ENCODE peak calls at places on chromosomes 6 and 20, in nine cellular contexts. One of them, this sample, is unnamed. For H3K36me3, the result is how much of the 10 kb centered on the place peaks cover.

GRCh38 chr6:165184192-165184979 is 125.0 kb downstream of the C6orf118 start:
- DNase-seq in endothelial cell of umbilical vein: no peak
- DNase-seq in fibroblast of lung: no peak
- DNase-seq in mammary epithelial cell: no peak
- DNase-seq in colonic mucosa: no peak
- DNase-seq in uterus: no peak
- DNase-seq in mesenchymal stem cell: no peak
- DNase-seq in heart left ventricle: peak
- DNase-seq in naive thymus-derived CD4-positive, alpha-beta T cell: no peak
- DNase-seq in this sample: no peak

GRCh38 chr6:105077592-105078463 is 102.0 kb downstream of the POPDC3 start:
- DNase-seq in fibroblast of lung: peak
- DNase-seq in heart left ventricle: no peak
- DNase-seq in endothelial cell of umbilical vein: peak
- DNase-seq in uterus: no peak
- DNase-seq in colonic mucosa: no peak
- DNase-seq in mesenchymal stem cell: peak
- DNase-seq in mammary epithelial cell: peak
- DNase-seq in naive thymus-derived CD4-positive, alpha-beta T cell: peak
- DNase-seq in this sample: peak

GRCh38 chr6:149499066-149499465 is 14.3 kb upstream of the ZC3H12D start:
- DNase-seq in mesenchymal stem cell: peak
- DNase-seq in uterus: no peak
- DNase-seq in naive thymus-derived CD4-positive, alpha-beta T cell: no peak
- DNase-seq in endothelial cell of umbilical vein: peak
- DNase-seq in colonic mucosa: peak
- DNase-seq in fibroblast of lung: peak
- DNase-seq in heart left ventricle: no peak
- DNase-seq in mammary epithelial cell: peak
- DNase-seq in this sample: peak

GRCh38 chr6:43793875-43794242 is 23.8 kb downstream of the VEGFA start:
- DNase-seq in colonic mucosa: no peak
- DNase-seq in mammary epithelial cell: no peak
- DNase-seq in fibroblast of lung: no peak
- DNase-seq in heart left ventricle: no peak
- DNase-seq in uterus: no peak
- DNase-seq in mesenchymal stem cell: no peak
- DNase-seq in endothelial cell of umbilical vein: no peak
- DNase-seq in naive thymus-derived CD4-positive, alpha-beta T cell: no peak
- DNase-seq in this sample: no peak

GRCh38 chr6:83417880-83418663 is 12.8 kb downstream of the ME1 start:
- DNase-seq in mammary epithelial cell: peak
- DNase-seq in fibroblast of lung: peak
- DNase-seq in naive thymus-derived CD4-positive, alpha-beta T cell: no peak
- DNase-seq in uterus: no peak
- DNase-seq in mesenchymal stem cell: peak
- DNase-seq in heart left ventricle: no peak
- DNase-seq in colonic mucosa: no peak
- DNase-seq in endothelial cell of umbilical vein: peak
- DNase-seq in this sample: peak

GRCh38 chr6:89145962-89146747 is at the start of gene PM20D2:
- DNase-seq in colonic mucosa: peak
- DNase-seq in mesenchymal stem cell: peak
- DNase-seq in naive thymus-derived CD4-positive, alpha-beta T cell: peak
- DNase-seq in mammary epithelial cell: peak
- DNase-seq in uterus: peak
- DNase-seq in endothelial cell of umbilical vein: peak
- DNase-seq in fibroblast of lung: peak
- DNase-seq in heart left ventricle: peak
- DNase-seq in this sample: peak

GRCh38 chr6:5636210-5637030 is 370.3 kb downstream of the NRN1 start:
- DNase-seq in heart left ventricle: no peak
- DNase-seq in mesenchymal stem cell: no peak
- DNase-seq in colonic mucosa: no peak
- DNase-seq in fibroblast of lung: no peak
- DNase-seq in endothelial cell of umbilical vein: no peak
- DNase-seq in uterus: no peak
- DNase-seq in mammary epithelial cell: no peak
- DNase-seq in naive thymus-derived CD4-positive, alpha-beta T cell: no peak
- DNase-seq in this sample: no peak

GRCh38 chr6:132919028-132919427 is 104.7 kb downstream of the RPS12 start:
- DNase-seq in naive thymus-derived CD4-positive, alpha-beta T cell: no peak
- DNase-seq in heart left ventricle: no peak
- DNase-seq in uterus: no peak
- DNase-seq in colonic mucosa: no peak
- DNase-seq in endothelial cell of umbilical vein: peak
- DNase-seq in fibroblast of lung: peak
- DNase-seq in mesenchymal stem cell: peak
- DNase-seq in mammary epithelial cell: no peak
- DNase-seq in this sample: no peak

GRCh38 chr6:2632368-2632767 is 118.4 kb downstream of the MYLK4 start:
- DNase-seq in mesenchymal stem cell: no peak
- DNase-seq in uterus: no peak
- DNase-seq in fibroblast of lung: no peak
- DNase-seq in naive thymus-derived CD4-positive, alpha-beta T cell: no peak
- DNase-seq in endothelial cell of umbilical vein: no peak
- DNase-seq in heart left ventricle: peak
- DNase-seq in mammary epithelial cell: peak
- DNase-seq in colonic mucosa: no peak
- DNase-seq in this sample: no peak

GRCh38 chr20:58776109-58776508 is 74.6 kb downstream of the GNAS-AS1 start:
- DNase-seq in fibroblast of lung: no peak
- DNase-seq in naive thymus-derived CD4-positive, alpha-beta T cell: no peak
- DNase-seq in uterus: no peak
- DNase-seq in mammary epithelial cell: no peak
- DNase-seq in endothelial cell of umbilical vein: no peak
- DNase-seq in colonic mucosa: no peak
- DNase-seq in heart left ventricle: no peak
- DNase-seq in mesenchymal stem cell: no peak
- DNase-seq in this sample: no peak

GRCh38 chr20:32763202-32763999 is 1.2 kb downstream of the DNMT3B start:
- DNase-seq in endothelial cell of umbilical vein: no peak
- DNase-seq in colonic mucosa: no peak
- DNase-seq in uterus: no peak
- DNase-seq in mammary epithelial cell: no peak
- DNase-seq in naive thymus-derived CD4-positive, alpha-beta T cell: peak
- DNase-seq in fibroblast of lung: no peak
- DNase-seq in mesenchymal stem cell: no peak
- DNase-seq in heart left ventricle: no peak
- DNase-seq in this sample: peak

DNA sequence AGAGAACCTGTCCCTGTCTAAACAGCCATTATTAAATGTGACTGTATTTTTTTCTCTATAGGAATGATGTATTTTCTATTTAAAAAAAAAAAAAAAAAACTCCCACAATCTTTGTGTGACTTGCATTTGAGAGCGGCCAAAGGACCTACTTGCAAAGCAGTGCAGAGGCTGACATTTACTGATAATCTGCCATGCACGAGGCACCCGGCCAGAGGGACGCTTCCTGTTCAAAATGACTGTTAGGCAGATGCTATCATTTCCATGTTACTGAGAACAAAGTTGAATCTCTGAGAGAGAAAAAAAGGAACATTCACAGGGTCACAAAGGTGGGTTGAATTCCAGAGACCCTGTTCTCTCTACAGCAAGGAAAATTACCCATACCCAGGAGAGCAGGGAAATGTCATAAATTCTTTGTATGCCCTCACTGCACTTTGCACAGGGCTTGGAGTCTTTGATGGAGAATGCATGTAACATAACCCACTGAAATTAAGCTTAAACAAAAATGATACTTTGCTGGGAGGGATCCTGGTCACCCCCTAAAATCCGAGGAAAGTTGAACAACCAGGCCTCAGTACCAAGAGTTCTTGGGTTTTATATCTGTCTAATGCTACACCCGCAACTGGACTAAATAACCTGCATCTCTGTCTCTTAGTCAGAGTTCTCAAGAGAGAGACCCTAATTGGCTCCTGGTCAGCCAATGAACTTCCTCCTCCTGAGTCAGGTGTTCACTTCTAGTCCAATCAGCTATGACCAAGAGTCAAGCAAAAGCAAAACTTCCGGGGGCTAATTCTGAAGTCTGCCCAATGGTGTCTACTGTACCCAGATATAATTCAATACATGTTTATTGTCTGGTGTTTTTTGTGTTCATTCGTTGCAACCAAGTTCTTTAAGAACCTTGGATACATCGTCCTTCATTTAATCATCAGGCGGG is 61.2 kb downstream of the GCLC start:
- DNase-seq in mesenchymal stem cell: peak
- DNase-seq in fibroblast of lung: peak
- DNase-seq in naive thymus-derived CD4-positive, alpha-beta T cell: no peak
- DNase-seq in mammary epithelial cell: no peak
- DNase-seq in endothelial cell of umbilical vein: peak
- DNase-seq in uterus: peak
- DNase-seq in colonic mucosa: peak
- DNase-seq in heart left ventricle: peak
- DNase-seq in this sample: no peak
- H3K27ac ChIP-seq in mesenchymal stem cell: no peak
- H3K27ac ChIP-seq in fibroblast of lung: no peak
- H3K27ac ChIP-seq in naive thymus-derived CD4-positive, alpha-beta T cell: no peak
- H3K27ac ChIP-seq in mammary epithelial cell: no peak
- H3K27ac ChIP-seq in endothelial cell of umbilical vein: no peak
- H3K27ac ChIP-seq in uterus: no peak
- H3K27ac ChIP-seq in colonic mucosa: no peak
- H3K27ac ChIP-seq in heart left ventricle: peak
- H3K27ac ChIP-seq in this sample: no peak

DNA sequence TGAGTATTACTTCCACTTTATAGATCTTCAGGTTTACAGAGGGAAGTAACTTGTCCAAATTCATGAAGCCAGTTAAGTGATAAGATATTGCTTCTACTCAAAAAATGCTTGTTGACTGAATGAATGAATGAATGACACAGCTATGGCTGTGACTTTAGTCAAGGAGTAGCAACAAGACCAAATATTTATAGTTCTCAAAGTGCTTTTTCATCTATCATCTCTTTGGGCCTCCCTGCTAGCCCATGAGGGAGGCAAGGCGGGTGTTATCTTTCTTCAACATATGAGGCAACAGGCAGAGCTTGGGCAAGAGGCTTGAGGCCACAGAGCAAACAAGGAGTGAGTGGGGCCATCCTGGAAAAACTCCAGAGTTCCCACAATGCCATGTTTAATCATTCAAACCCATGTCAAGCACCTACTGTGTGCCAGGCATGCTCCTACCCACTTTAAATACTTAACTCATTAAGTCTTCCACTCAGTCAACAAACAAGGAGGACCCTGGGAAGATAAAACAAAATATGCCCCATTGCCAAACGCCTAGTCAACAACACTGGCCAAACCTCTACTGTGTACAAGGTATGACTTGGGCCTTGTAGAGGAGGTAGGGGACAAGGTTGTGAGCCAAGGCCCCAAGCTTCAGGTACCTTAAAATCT is 15.9 kb downstream of the BCL2L1 start:
- DNase-seq in uterus: no peak
- DNase-seq in colonic mucosa: no peak
- DNase-seq in mammary epithelial cell: no peak
- DNase-seq in mesenchymal stem cell: peak
- DNase-seq in naive thymus-derived CD4-positive, alpha-beta T cell: no peak
- DNase-seq in fibroblast of lung: peak
- DNase-seq in endothelial cell of umbilical vein: no peak
- DNase-seq in heart left ventricle: no peak
- DNase-seq in this sample: no peak
- H3K36me3 ChIP-seq in uterus: under half
- H3K36me3 ChIP-seq in colonic mucosa: under half
- H3K36me3 ChIP-seq in mammary epithelial cell: under half
- H3K36me3 ChIP-seq in mesenchymal stem cell: under half
- H3K36me3 ChIP-seq in naive thymus-derived CD4-positive, alpha-beta T cell: under half
- H3K36me3 ChIP-seq in fibroblast of lung: under half
- H3K36me3 ChIP-seq in endothelial cell of umbilical vein: under half
- H3K36me3 ChIP-seq in heart left ventricle: under half
- H3K36me3 ChIP-seq in this sample: under half

GRCh38 chr20:8400461-8400860 is 268.4 kb downstream of the PLCB1 start:
- DNase-seq in colonic mucosa: no peak
- DNase-seq in heart left ventricle: no peak
- DNase-seq in fibroblast of lung: no peak
- DNase-seq in mesenchymal stem cell: no peak
- DNase-seq in mammary epithelial cell: no peak
- DNase-seq in uterus: no peak
- DNase-seq in endothelial cell of umbilical vein: no peak
- DNase-seq in naive thymus-derived CD4-positive, alpha-beta T cell: no peak
- DNase-seq in this sample: no peak

GRCh38 chr20:8399963-8400362 is 267.9 kb downstream of the PLCB1 start:
- DNase-seq in naive thymus-derived CD4-positive, alpha-beta T cell: no peak
- DNase-seq in uterus: no peak
- DNase-seq in endothelial cell of umbilical vein: no peak
- DNase-seq in mammary epithelial cell: no peak
- DNase-seq in heart left ventricle: no peak
- DNase-seq in fibroblast of lung: no peak
- DNase-seq in mesenchymal stem cell: no peak
- DNase-seq in colonic mucosa: no peak
- DNase-seq in this sample: peak

GRCh38 chr20:8394308-8394945 is 262.4 kb downstream of the PLCB1 start:
- DNase-seq in uterus: no peak
- DNase-seq in endothelial cell of umbilical vein: no peak
- DNase-seq in naive thymus-derived CD4-positive, alpha-beta T cell: no peak
- DNase-seq in fibroblast of lung: peak
- DNase-seq in mammary epithelial cell: peak
- DNase-seq in mesenchymal stem cell: peak
- DNase-seq in colonic mucosa: no peak
- DNase-seq in heart left ventricle: no peak
- DNase-seq in this sample: no peak

GRCh38 chr20:8401491-8401890 is 269.4 kb downstream of the PLCB1 start:
- DNase-seq in naive thymus-derived CD4-positive, alpha-beta T cell: no peak
- DNase-seq in fibroblast of lung: no peak
- DNase-seq in heart left ventricle: no peak
- DNase-seq in mesenchymal stem cell: no peak
- DNase-seq in colonic mucosa: no peak
- DNase-seq in uterus: no peak
- DNase-seq in mammary epithelial cell: no peak
- DNase-seq in endothelial cell of umbilical vein: no peak
- DNase-seq in this sample: no peak

GRCh38 chr20:8398289-8399051 is 266.4 kb downstream of the PLCB1 start:
- DNase-seq in colonic mucosa: no peak
- DNase-seq in heart left ventricle: no peak
- DNase-seq in mammary epithelial cell: no peak
- DNase-seq in naive thymus-derived CD4-positive, alpha-beta T cell: no peak
- DNase-seq in mesenchymal stem cell: no peak
- DNase-seq in endothelial cell of umbilical vein: no peak
- DNase-seq in fibroblast of lung: no peak
- DNase-seq in uterus: no peak
- DNase-seq in this sample: no peak
- H3K27ac ChIP-seq in colonic mucosa: no peak
- H3K27ac ChIP-seq in heart left ventricle: no peak
- H3K27ac ChIP-seq in mammary epithelial cell: no peak
- H3K27ac ChIP-seq in naive thymus-derived CD4-positive, alpha-beta T cell: no peak
- H3K27ac ChIP-seq in mesenchymal stem cell: no peak
- H3K27ac ChIP-seq in endothelial cell of umbilical vein: no peak
- H3K27ac ChIP-seq in fibroblast of lung: no peak
- H3K27ac ChIP-seq in uterus: no peak
- H3K27ac ChIP-seq in this sample: no peak

DNA sequence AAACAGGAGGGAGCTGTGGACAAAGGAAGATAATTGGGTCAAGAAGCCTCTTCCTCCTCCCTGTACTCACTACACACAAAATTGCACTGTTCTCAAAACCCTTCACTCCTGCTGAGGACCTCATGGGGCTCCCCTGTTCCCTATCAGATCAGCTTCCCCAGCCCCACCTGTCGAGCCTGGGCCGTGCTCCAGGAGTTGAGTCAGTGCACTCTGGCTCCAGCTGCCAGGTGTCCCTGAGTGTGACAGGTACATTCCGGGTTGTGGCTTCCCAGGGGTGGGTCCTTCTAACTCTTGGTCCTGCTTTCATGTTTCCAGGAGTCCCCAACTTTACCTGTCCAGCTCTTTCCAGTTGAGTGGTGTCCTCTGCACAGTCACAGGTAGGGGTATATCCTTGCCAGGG is 8.4 kb downstream of the RAB5IF start:
- DNase-seq in naive thymus-derived CD4-positive, alpha-beta T cell: no peak
- DNase-seq in heart left ventricle: no peak
- DNase-seq in fibroblast of lung: no peak
- DNase-seq in uterus: no peak
- DNase-seq in mesenchymal stem cell: no peak
- DNase-seq in endothelial cell of umbilical vein: no peak
- DNase-seq in colonic mucosa: peak
- DNase-seq in mammary epithelial cell: peak
- DNase-seq in this sample: peak
- H3K36me3 ChIP-seq in naive thymus-derived CD4-positive, alpha-beta T cell: under half
- H3K36me3 ChIP-seq in heart left ventricle: half or more
- H3K36me3 ChIP-seq in fibroblast of lung: under half
- H3K36me3 ChIP-seq in uterus: under half
- H3K36me3 ChIP-seq in mesenchymal stem cell: under half
- H3K36me3 ChIP-seq in endothelial cell of umbilical vein: under half
- H3K36me3 ChIP-seq in colonic mucosa: under half
- H3K36me3 ChIP-seq in mammary epithelial cell: under half
- H3K36me3 ChIP-seq in this sample: under half